ENCODE peak calls at places on chromosomes 16 and 17, in four cellular contexts. One of them, this sample, is unnamed.

GRCh38 chr17:39527220-39527813 is 66.0 kb downstream of the CDK12 start:
- DNase-seq in M059J: peak
- DNase-seq in renal cortical epithelial cell: peak
- DNase-seq in T-cell: no peak
- DNase-seq in this sample: peak

GRCh38 chr17:17091856-17092756 is 49.8 kb downstream of the MPRIP start:
- DNase-seq in renal cortical epithelial cell: no peak
- DNase-seq in T-cell: no peak
- DNase-seq in M059J: no peak
- DNase-seq in this sample: no peak

GRCh38 chr17:17387461-17388362 is 84.5 kb downstream of the NT5M start:
- DNase-seq in M059J: no peak
- DNase-seq in renal cortical epithelial cell: peak
- DNase-seq in T-cell: no peak
- DNase-seq in this sample: no peak

GRCh38 chr16:83967838-83968482 is at the start of gene NECAB2:
- DNase-seq in T-cell: no peak
- DNase-seq in M059J: peak
- DNase-seq in renal cortical epithelial cell: no peak
- DNase-seq in this sample: peak

GRCh38 chr17:1447061-1447460 is 9.0 kb downstream of the CRK start:
- DNase-seq in renal cortical epithelial cell: no peak
- DNase-seq in T-cell: no peak
- DNase-seq in M059J: no peak
- DNase-seq in this sample: no peak

GRCh38 chr16:2764718-2765117 is 12.3 kb downstream of the SRRM2 start:
- DNase-seq in T-cell: no peak
- DNase-seq in renal cortical epithelial cell: no peak
- DNase-seq in M059J: no peak
- DNase-seq in this sample: no peak

GRCh38 chr17:53570731-53571130 is 252.0 kb upstream of the KIF2B start:
- DNase-seq in renal cortical epithelial cell: peak
- DNase-seq in M059J: peak
- DNase-seq in T-cell: no peak
- DNase-seq in this sample: no peak

GRCh38 chr16:27110524-27110896 is 43.8 kb downstream of the C16orf82 start:
- DNase-seq in M059J: no peak
- DNase-seq in renal cortical epithelial cell: no peak
- DNase-seq in T-cell: no peak
- DNase-seq in this sample: no peak

GRCh38 chr17:28120766-28121165 is 78.3 kb downstream of the NLK start:
- DNase-seq in M059J: no peak
- DNase-seq in renal cortical epithelial cell: peak
- DNase-seq in T-cell: no peak
- DNase-seq in this sample: no peak

GRCh38 chr17:8001976-8002645 is at the start of gene GUCY2D:
- DNase-seq in T-cell: no peak
- DNase-seq in renal cortical epithelial cell: no peak
- DNase-seq in M059J: no peak
- DNase-seq in this sample: no peak

GRCh38 chr16:88618182-88618955 is 20.0 kb upstream of the IL17C start:
- DNase-seq in M059J: peak
- DNase-seq in renal cortical epithelial cell: no peak
- DNase-seq in T-cell: no peak
- DNase-seq in this sample: no peak

GRCh38 chr17:35708951-35709350 is 22.5 kb upstream of the RASL10B start:
- DNase-seq in renal cortical epithelial cell: no peak
- DNase-seq in T-cell: no peak
- DNase-seq in M059J: no peak
- DNase-seq in this sample: no peak

This sample was measured in EH.